ENCODE peak calls at places on chromosomes 1 and 21, in five cellular contexts. P, U, F, I and E are unnamed samples.

GRCh38 chr1:27009601-27010197 is 3.0 kb downstream of the TENT5B start:
- DNase-seq in P (peak), U (no peak), F (no peak), I (no peak), E (no peak)

GRCh38 chr21:42122808-42123207 is 51.7 kb downstream of the UMODL1 start:
- DNase-seq in P (no peak), U (no peak), F (no peak), I (no peak), E (no peak)

GRCh38 chr1:184163674-184164470 is 112.3 kb downstream of the TSEN15 start:
- DNase-seq in P (peak), U (peak), F (peak), I (no peak), E (no peak)

GRCh38 chr1:203771901-203772301 is 6.9 kb downstream of the LAX1 start:
- DNase-seq in P (no peak), U (no peak), F (peak), I (no peak), E (no peak)

GRCh38 chr1:232773752-232774151 is 31.5 kb upstream of the MAP10 start:
- DNase-seq in P (no peak), U (no peak), F (no peak), I (no peak), E (no peak)

GRCh38 chr1:156002182-156002911 is 18.4 kb downstream of the SSR2 start:
- DNase-seq in P (no peak), U (no peak), F (no peak), I (no peak), E (no peak)

GRCh38 chr1:228218513-228219244 is 10.8 kb downstream of the OBSCN start:
- DNase-seq in P (no peak), U (no peak), F (no peak), I (no peak), E (no peak)

GRCh38 chr1:221419513-221420088 is 322.3 kb downstream of the DUSP10 start:
- DNase-seq in P (no peak), U (peak), F (peak), I (no peak), E (no peak)

GRCh38 chr1:206823725-206824124 is 41.7 kb upstream of the IL20 start:
- DNase-seq in P (no peak), U (peak), F (peak), I (no peak), E (no peak)

GRCh38 chr1:24705260-24706073 is 39.8 kb upstream of the CLIC4 start:
- DNase-seq in P (peak), U (peak), F (peak), I (peak), E (peak)